ENCODE peak calls at places on chromosomes 3 and 15, in five cellular contexts. One of them, this sample, is unnamed. For H3K4me1, the result is how much of the 10 kb centered on the place peaks cover.

GRCh38 chr3:196175717-196176116 is 35.5 kb downstream of the ZDHHC19 start:
- DNase-seq in cardiac muscle cell: no peak
- DNase-seq in prostate gland: no peak
- DNase-seq in A549: no peak
- DNase-seq in HCT116: no peak
- DNase-seq in this sample: no peak

GRCh38 chr3:19146685-19147650 is 1.3 kb upstream of the KCNH8 start:
- DNase-seq in HCT116: peak
- DNase-seq in A549: peak
- DNase-seq in prostate gland: peak
- DNase-seq in cardiac muscle cell: peak
- DNase-seq in this sample: no peak

GRCh38 chr15:71151061-71151460 is 35.8 kb downstream of the THSD4 start:
- DNase-seq in HCT116: no peak
- DNase-seq in A549: no peak
- DNase-seq in cardiac muscle cell: peak
- DNase-seq in prostate gland: no peak
- DNase-seq in this sample: peak

GRCh38 chr3:632571-633170 is 436.1 kb downstream of the CHL1 start:
- DNase-seq in cardiac muscle cell: peak
- DNase-seq in HCT116: peak
- DNase-seq in A549: peak
- DNase-seq in prostate gland: peak
- DNase-seq in this sample: peak

GRCh38 chr3:129325383-129325782 is 46.7 kb downstream of the HMCES start:
- DNase-seq in prostate gland: no peak
- DNase-seq in A549: no peak
- DNase-seq in HCT116: no peak
- DNase-seq in cardiac muscle cell: no peak
- DNase-seq in this sample: no peak

GRCh38 chr15:81190922-81191507 is 5.7 kb upstream of the IL16 start:
- DNase-seq in HCT116: no peak
- DNase-seq in cardiac muscle cell: no peak
- DNase-seq in A549: no peak
- DNase-seq in prostate gland: no peak
- DNase-seq in this sample: no peak

GRCh38 chr15:100209204-100209603 is 132.6 kb downstream of the ADAMTS17 start:
- DNase-seq in A549: no peak
- DNase-seq in prostate gland: no peak
- DNase-seq in HCT116: no peak
- DNase-seq in cardiac muscle cell: no peak
- DNase-seq in this sample: no peak

GRCh38 chr15:37015476-37015875 is 84.9 kb downstream of the MEIS2 start:
- DNase-seq in HCT116: no peak
- DNase-seq in cardiac muscle cell: no peak
- DNase-seq in A549: no peak
- DNase-seq in prostate gland: no peak
- DNase-seq in this sample: no peak

GRCh38 chr3:182115328-182116045 is 403.8 kb downstream of the SOX2 start:
- DNase-seq in prostate gland: no peak
- DNase-seq in A549: no peak
- DNase-seq in HCT116: no peak
- DNase-seq in cardiac muscle cell: no peak
- DNase-seq in this sample: no peak

GRCh38 chr15:85689729-85690128 is 105.0 kb downstream of the KLHL25 start:
- DNase-seq in HCT116: no peak
- DNase-seq in prostate gland: peak
- DNase-seq in A549: no peak
- DNase-seq in cardiac muscle cell: peak
- DNase-seq in this sample: no peak
- H3K4me1 ChIP-seq in HCT116: under half
- H3K4me1 ChIP-seq in prostate gland: under half
- H3K4me1 ChIP-seq in A549: under half
- H3K4me1 ChIP-seq in cardiac muscle cell: half or more
- H3K4me1 ChIP-seq in this sample: under half

GRCh38 chr3:154549391-154549790 is 119.4 kb upstream of the GPR149 start:
- DNase-seq in A549: no peak
- DNase-seq in cardiac muscle cell: no peak
- DNase-seq in prostate gland: no peak
- DNase-seq in HCT116: no peak
- DNase-seq in this sample: no peak

GRCh38 chr3:154548341-154548740 is 118.4 kb upstream of the GPR149 start:
- DNase-seq in A549: no peak
- DNase-seq in cardiac muscle cell: no peak
- DNase-seq in HCT116: no peak
- DNase-seq in prostate gland: no peak
- DNase-seq in this sample: no peak

DNA sequence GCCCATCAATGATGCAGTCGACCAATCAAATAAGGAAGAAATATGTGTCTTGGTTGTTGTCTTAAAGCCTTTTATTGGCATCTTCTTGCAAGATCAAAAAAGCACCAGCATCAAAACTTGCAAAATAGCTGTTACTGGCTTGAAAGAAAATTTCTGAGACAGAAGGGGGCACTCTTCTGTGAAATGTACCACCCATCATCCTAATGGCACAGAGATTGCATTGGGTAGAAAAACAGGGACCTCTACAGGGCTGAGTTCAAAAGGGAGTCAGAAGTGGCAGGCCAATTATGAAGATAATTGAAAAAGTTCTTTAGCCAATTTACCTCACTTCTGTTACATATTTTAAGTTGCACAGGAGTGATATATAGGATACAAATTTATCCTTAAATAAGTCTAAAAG is 122.3 kb upstream of the GPR149 start:
- DNase-seq in A549: no peak
- DNase-seq in prostate gland: no peak
- DNase-seq in cardiac muscle cell: no peak
- DNase-seq in HCT116: peak
- DNase-seq in this sample: no peak
- TF ChIP-seq CTCF in A549: no peak
- TF ChIP-seq CTCF in prostate gland: no peak
- TF ChIP-seq CTCF in cardiac muscle cell: no peak
- TF ChIP-seq CTCF in HCT116: peak
- TF ChIP-seq CTCF in this sample: peak

DNA sequence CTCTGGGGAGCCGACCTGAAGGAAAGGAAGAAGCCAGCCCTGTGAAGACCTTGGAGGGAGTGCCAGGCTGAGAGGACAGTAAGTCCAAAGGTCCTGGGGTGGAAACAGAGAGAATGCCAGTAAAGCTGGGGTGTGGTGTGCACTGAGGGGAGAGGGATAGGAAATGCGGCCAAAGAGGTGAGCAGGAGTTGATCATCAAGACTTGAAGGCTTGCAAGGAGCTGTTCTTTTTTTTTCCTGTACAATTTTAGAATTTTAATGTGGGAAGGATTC is 73.8 kb downstream of the SYNPR start:
- DNase-seq in prostate gland: no peak
- DNase-seq in A549: no peak
- DNase-seq in HCT116: no peak
- DNase-seq in cardiac muscle cell: no peak
- DNase-seq in this sample: no peak
- H3K27ac ChIP-seq in prostate gland: no peak
- H3K27ac ChIP-seq in A549: no peak
- H3K27ac ChIP-seq in HCT116: no peak
- H3K27ac ChIP-seq in cardiac muscle cell: no peak
- H3K27ac ChIP-seq in this sample: no peak

GRCh38 chr3:136279092-136279491 is 29.0 kb downstream of the PCCB start:
- DNase-seq in HCT116: no peak
- DNase-seq in prostate gland: no peak
- DNase-seq in A549: no peak
- DNase-seq in cardiac muscle cell: no peak
- DNase-seq in this sample: no peak
- H3K4me1 ChIP-seq in HCT116: under half
- H3K4me1 ChIP-seq in prostate gland: under half
- H3K4me1 ChIP-seq in A549: under half
- H3K4me1 ChIP-seq in cardiac muscle cell: under half
- H3K4me1 ChIP-seq in this sample: under half

GRCh38 chr3:153161714-153162512 is at the start of gene RAP2B:
- DNase-seq in HCT116: peak
- DNase-seq in prostate gland: peak
- DNase-seq in cardiac muscle cell: peak
- DNase-seq in A549: peak
- DNase-seq in this sample: peak
- TF ChIP-seq CTCF in HCT116: no peak
- TF ChIP-seq CTCF in prostate gland: no peak
- TF ChIP-seq CTCF in cardiac muscle cell: no peak
- TF ChIP-seq CTCF in A549: no peak
- TF ChIP-seq CTCF in this sample: no peak

DNA sequence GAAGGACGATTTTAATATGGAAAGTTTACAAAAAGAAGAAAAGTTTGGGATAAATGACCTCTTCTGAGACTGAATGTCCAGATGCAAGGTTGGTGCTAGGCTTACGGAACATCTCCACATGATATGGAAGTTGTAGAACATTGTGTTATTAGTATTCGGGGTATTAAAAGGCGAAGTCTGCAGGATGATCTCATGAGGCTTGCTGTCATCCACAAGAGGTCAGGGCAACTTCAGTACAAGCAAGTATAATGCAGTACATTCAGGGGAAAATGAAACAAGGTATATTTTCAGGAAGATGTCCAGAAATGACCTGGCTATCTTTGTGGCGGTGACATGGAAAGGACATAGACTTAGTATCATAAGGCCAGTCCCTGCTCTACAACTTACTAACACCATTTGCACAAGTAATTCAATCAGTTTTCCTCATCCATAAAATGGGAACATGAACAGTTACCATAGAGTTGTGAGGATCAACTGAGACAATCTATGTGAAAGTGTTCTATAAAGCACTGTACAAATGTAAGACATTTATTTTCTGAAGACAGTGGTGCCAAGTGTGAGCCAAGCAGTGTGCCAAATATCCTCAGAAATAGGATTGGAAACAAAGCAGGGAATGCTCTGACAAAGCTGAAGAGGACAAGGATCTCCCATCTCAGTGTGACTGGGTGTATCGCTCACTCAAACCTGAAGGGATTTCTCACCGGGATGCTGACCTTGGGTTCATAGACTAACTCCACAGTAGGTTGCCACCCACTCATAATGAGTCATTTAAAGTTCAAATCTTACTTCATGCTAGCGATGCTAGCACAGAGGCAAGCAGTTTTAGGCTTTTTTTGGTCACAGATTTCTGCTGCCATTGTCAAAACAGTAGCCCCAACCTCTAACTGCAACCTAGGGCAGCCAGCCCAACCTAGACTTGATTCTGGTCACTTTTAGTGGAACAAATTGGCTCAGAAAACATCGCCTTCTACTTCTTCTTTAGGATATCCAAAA is 118.3 kb downstream of the TIGIT start:
- DNase-seq in cardiac muscle cell: peak
- DNase-seq in A549: peak
- DNase-seq in HCT116: peak
- DNase-seq in prostate gland: no peak
- DNase-seq in this sample: no peak
- H3K27ac ChIP-seq in cardiac muscle cell: no peak
- H3K27ac ChIP-seq in A549: no peak
- H3K27ac ChIP-seq in HCT116: peak
- H3K27ac ChIP-seq in prostate gland: peak
- H3K27ac ChIP-seq in this sample: no peak

This sample was measured in foreskin keratinocyte.